ENCODE peak calls at places on chromosomes 7 and 10, in nine cellular contexts. One of them, this sample, is unnamed.

GRCh38 chr10:60461688-60462087 is 72.0 kb upstream of the ANK3 start:
- DNase-seq in heart right ventricle: no peak
- DNase-seq in epithelial cell of prostate: no peak
- DNase-seq in kidney tubule cell: no peak
- DNase-seq in RCC 7860: no peak
- DNase-seq in H7: no peak
- DNase-seq in DMS79: no peak
- DNase-seq in activated effector memory CD4-positive, alpha-beta T cell treated with Interleukin-2 at 50 U/mL for 16 hours: no peak
- DNase-seq in kidney epithelial cell: no peak
- DNase-seq in this sample: no peak

GRCh38 chr10:116170815-116171250 is 102.2 kb downstream of the GFRA1 start:
- DNase-seq in kidney epithelial cell: no peak
- DNase-seq in kidney tubule cell: peak; percentile 32
- DNase-seq in RCC 7860: no peak
- DNase-seq in DMS79: no peak
- DNase-seq in H7: peak; percentile 32
- DNase-seq in heart right ventricle: no peak
- DNase-seq in activated effector memory CD4-positive, alpha-beta T cell treated with Interleukin-2 at 50 U/mL for 16 hours: no peak
- DNase-seq in epithelial cell of prostate: no peak
- DNase-seq in this sample: peak; percentile 83

GRCh38 chr10:6581750-6582697 is 1.9 kb upstream of the PRKCQ start:
- DNase-seq in kidney epithelial cell: no peak
- DNase-seq in kidney tubule cell: peak; percentile 33
- DNase-seq in RCC 7860: no peak
- DNase-seq in activated effector memory CD4-positive, alpha-beta T cell treated with Interleukin-2 at 50 U/mL for 16 hours: no peak
- DNase-seq in DMS79: no peak
- DNase-seq in heart right ventricle: no peak
- DNase-seq in epithelial cell of prostate: no peak
- DNase-seq in H7: peak; percentile 21
- DNase-seq in this sample: no peak

GRCh38 chr10:18713077-18713476 is 53.8 kb downstream of the ARL5B start:
- DNase-seq in kidney tubule cell: peak; percentile 93
- DNase-seq in kidney epithelial cell: peak; percentile 90
- DNase-seq in DMS79: no peak
- DNase-seq in epithelial cell of prostate: peak; percentile 91
- DNase-seq in heart right ventricle: no peak
- DNase-seq in activated effector memory CD4-positive, alpha-beta T cell treated with Interleukin-2 at 50 U/mL for 16 hours: no peak
- DNase-seq in H7: no peak
- DNase-seq in RCC 7860: peak; percentile 91
- DNase-seq in this sample: peak; percentile 88

GRCh38 chr10:81957976-81958375 is 83.0 kb downstream of the NRG3 start:
- DNase-seq in RCC 7860: no peak
- DNase-seq in H7: no peak
- DNase-seq in kidney tubule cell: peak; percentile 82
- DNase-seq in DMS79: no peak
- DNase-seq in epithelial cell of prostate: no peak
- DNase-seq in heart right ventricle: no peak
- DNase-seq in kidney epithelial cell: no peak
- DNase-seq in activated effector memory CD4-positive, alpha-beta T cell treated with Interleukin-2 at 50 U/mL for 16 hours: no peak
- DNase-seq in this sample: no peak

GRCh38 chr7:50450691-50451051 is 521 bp upstream of the FIGNL1 start:
- DNase-seq in activated effector memory CD4-positive, alpha-beta T cell treated with Interleukin-2 at 50 U/mL for 16 hours: peak; percentile 17
- DNase-seq in RCC 7860: no peak
- DNase-seq in DMS79: peak; percentile 45
- DNase-seq in epithelial cell of prostate: no peak
- DNase-seq in kidney tubule cell: no peak
- DNase-seq in H7: peak; percentile 66
- DNase-seq in kidney epithelial cell: no peak
- DNase-seq in heart right ventricle: peak; percentile 31
- DNase-seq in this sample: no peak

GRCh38 chr7:1352656-1353286 is 106.5 kb downstream of the MICALL2 start:
- DNase-seq in heart right ventricle: no peak
- DNase-seq in DMS79: no peak
- DNase-seq in activated effector memory CD4-positive, alpha-beta T cell treated with Interleukin-2 at 50 U/mL for 16 hours: no peak
- DNase-seq in kidney tubule cell: no peak
- DNase-seq in H7: no peak
- DNase-seq in epithelial cell of prostate: no peak
- DNase-seq in RCC 7860: no peak
- DNase-seq in kidney epithelial cell: no peak
- DNase-seq in this sample: no peak

GRCh38 chr10:29618341-29619171 is 16.2 kb downstream of the SVIL start:
- DNase-seq in heart right ventricle: no peak
- DNase-seq in kidney epithelial cell: no peak
- DNase-seq in kidney tubule cell: peak; percentile 67
- DNase-seq in DMS79: no peak
- DNase-seq in epithelial cell of prostate: no peak
- DNase-seq in activated effector memory CD4-positive, alpha-beta T cell treated with Interleukin-2 at 50 U/mL for 16 hours: no peak
- DNase-seq in H7: no peak
- DNase-seq in RCC 7860: peak; percentile 61
- DNase-seq in this sample: no peak

GRCh38 chr10:27646194-27646593 is 99.4 kb downstream of the MKX start:
- DNase-seq in H7: no peak
- DNase-seq in activated effector memory CD4-positive, alpha-beta T cell treated with Interleukin-2 at 50 U/mL for 16 hours: no peak
- DNase-seq in DMS79: no peak
- DNase-seq in RCC 7860: no peak
- DNase-seq in kidney epithelial cell: no peak
- DNase-seq in kidney tubule cell: no peak
- DNase-seq in epithelial cell of prostate: no peak
- DNase-seq in heart right ventricle: no peak
- DNase-seq in this sample: peak; percentile 83

GRCh38 chr7:99190359-99191009 is 17.4 kb downstream of the KPNA7 start:
- DNase-seq in heart right ventricle: no peak
- DNase-seq in activated effector memory CD4-positive, alpha-beta T cell treated with Interleukin-2 at 50 U/mL for 16 hours: no peak
- DNase-seq in DMS79: no peak
- DNase-seq in kidney tubule cell: no peak
- DNase-seq in RCC 7860: no peak
- DNase-seq in epithelial cell of prostate: no peak
- DNase-seq in H7: no peak
- DNase-seq in kidney epithelial cell: no peak
- DNase-seq in this sample: no peak